ENCODE peak calls at places on chromosomes 3 and 15, in ten cellular contexts. One of them, this sample, is unnamed.

GRCh38 chr3:111087924-111088469 is 16.4 kb downstream of the NECTIN3 start:
- DNase-seq in GM20000: no peak
- DNase-seq in HL-60: no peak
- DNase-seq in body of pancreas: no peak
- DNase-seq in B cell: no peak
- DNase-seq in HS-27A: no peak
- DNase-seq in endothelial cell: no peak
- DNase-seq in aorta: no peak
- DNase-seq in HFF-Myc: no peak
- DNase-seq in progenitor cell of endocrine pancreas: no peak
- DNase-seq in this sample: no peak

GRCh38 chr3:17969244-17969643 is 226.8 kb upstream of the TBC1D5 start:
- DNase-seq in endothelial cell: no peak
- DNase-seq in B cell: no peak
- DNase-seq in GM20000: no peak
- DNase-seq in HS-27A: no peak
- DNase-seq in body of pancreas: no peak
- DNase-seq in HFF-Myc: no peak
- DNase-seq in aorta: no peak
- DNase-seq in progenitor cell of endocrine pancreas: no peak
- DNase-seq in HL-60: no peak
- DNase-seq in this sample: no peak

GRCh38 chr3:72259755-72260589 is 475.0 kb upstream of the PROK2 start:
- DNase-seq in HL-60: no peak
- DNase-seq in HFF-Myc: no peak
- DNase-seq in progenitor cell of endocrine pancreas: no peak
- DNase-seq in GM20000: peak; percentile 22
- DNase-seq in endothelial cell: no peak
- DNase-seq in aorta: no peak
- DNase-seq in body of pancreas: no peak
- DNase-seq in B cell: no peak
- DNase-seq in HS-27A: no peak
- DNase-seq in this sample: no peak

GRCh38 chr15:40266828-40267304 is 16.0 kb downstream of the ANKRD63 start:
- DNase-seq in endothelial cell: no peak
- DNase-seq in HFF-Myc: peak; percentile 88
- DNase-seq in HS-27A: peak; percentile 77
- DNase-seq in progenitor cell of endocrine pancreas: no peak
- DNase-seq in HL-60: no peak
- DNase-seq in aorta: no peak
- DNase-seq in body of pancreas: no peak
- DNase-seq in B cell: no peak
- DNase-seq in GM20000: no peak
- DNase-seq in this sample: peak; percentile 87

GRCh38 chr3:71581451-71581980 is 2.0 kb downstream of the FOXP1 start:
- DNase-seq in body of pancreas: peak; percentile 37
- DNase-seq in HS-27A: no peak
- DNase-seq in aorta: peak; percentile 82
- DNase-seq in B cell: peak; percentile 67
- DNase-seq in HL-60: peak; percentile 42
- DNase-seq in HFF-Myc: no peak
- DNase-seq in GM20000: peak; percentile 21
- DNase-seq in endothelial cell: peak; percentile 41
- DNase-seq in progenitor cell of endocrine pancreas: peak; percentile 16
- DNase-seq in this sample: no peak

GRCh38 chr15:29726553-29726952 is 95.7 kb downstream of the TJP1 start:
- DNase-seq in aorta: no peak
- DNase-seq in progenitor cell of endocrine pancreas: no peak
- DNase-seq in GM20000: no peak
- DNase-seq in endothelial cell: no peak
- DNase-seq in HFF-Myc: no peak
- DNase-seq in body of pancreas: no peak
- DNase-seq in HL-60: no peak
- DNase-seq in HS-27A: no peak
- DNase-seq in B cell: no peak
- DNase-seq in this sample: no peak

GRCh38 chr3:13598926-13599886 is 50.3 kb downstream of the FBLN2 start:
- DNase-seq in HL-60: no peak
- DNase-seq in HS-27A: peak; percentile 53
- DNase-seq in body of pancreas: peak; percentile 75
- DNase-seq in aorta: peak; percentile 68
- DNase-seq in B cell: no peak
- DNase-seq in HFF-Myc: peak; percentile 57
- DNase-seq in GM20000: no peak
- DNase-seq in endothelial cell: no peak
- DNase-seq in progenitor cell of endocrine pancreas: no peak
- DNase-seq in this sample: no peak

GRCh38 chr3:48000212-48000611 is 16.0 kb downstream of the MAP4 start:
- DNase-seq in GM20000: no peak
- DNase-seq in endothelial cell: no peak
- DNase-seq in progenitor cell of endocrine pancreas: no peak
- DNase-seq in HFF-Myc: no peak
- DNase-seq in body of pancreas: no peak
- DNase-seq in HS-27A: no peak
- DNase-seq in B cell: no peak
- DNase-seq in HL-60: no peak
- DNase-seq in aorta: no peak
- DNase-seq in this sample: no peak

GRCh38 chr3:195259564-195260285 is 11.2 kb downstream of the XXYLT1 start:
- DNase-seq in HS-27A: no peak
- DNase-seq in HFF-Myc: peak; percentile 56
- DNase-seq in GM20000: peak; percentile 98
- DNase-seq in endothelial cell: peak; percentile 96
- DNase-seq in HL-60: peak; percentile 96
- DNase-seq in progenitor cell of endocrine pancreas: peak; percentile 80
- DNase-seq in body of pancreas: peak; percentile 75
- DNase-seq in B cell: peak; percentile 96
- DNase-seq in aorta: peak; percentile 94
- DNase-seq in this sample: peak; percentile 96

GRCh38 chr15:43792761-43793493 is 807 bp downstream of the SERF2 start:
- DNase-seq in HFF-Myc: no peak
- DNase-seq in endothelial cell: peak; percentile 13
- DNase-seq in HS-27A: no peak
- DNase-seq in body of pancreas: peak; percentile 33
- DNase-seq in HL-60: peak; percentile 31
- DNase-seq in GM20000: no peak
- DNase-seq in B cell: no peak
- DNase-seq in aorta: peak; percentile 77
- DNase-seq in progenitor cell of endocrine pancreas: no peak
- DNase-seq in this sample: no peak

GRCh38 chr15:78308422-78309021 is 9.1 kb upstream of the SKIC8 start:
- DNase-seq in GM20000: peak; percentile 75
- DNase-seq in endothelial cell: peak; percentile 91
- DNase-seq in B cell: no peak
- DNase-seq in aorta: no peak
- DNase-seq in HL-60: peak; percentile 72
- DNase-seq in body of pancreas: peak; percentile 46
- DNase-seq in progenitor cell of endocrine pancreas: peak; percentile 83
- DNase-seq in HFF-Myc: no peak
- DNase-seq in HS-27A: no peak
- DNase-seq in this sample: peak; percentile 39

GRCh38 chr3:108131105-108131794 is 40.4 kb upstream of the CD47 start:
- DNase-seq in progenitor cell of endocrine pancreas: no peak
- DNase-seq in endothelial cell: no peak
- DNase-seq in GM20000: no peak
- DNase-seq in HS-27A: peak; percentile 59
- DNase-seq in B cell: no peak
- DNase-seq in HFF-Myc: peak; percentile 67
- DNase-seq in body of pancreas: no peak
- DNase-seq in aorta: no peak
- DNase-seq in HL-60: no peak
- DNase-seq in this sample: peak; percentile 73

GRCh38 chr3:170564664-170565063 is 21.2 kb downstream of the SLC7A14 start:
- DNase-seq in HFF-Myc: no peak
- DNase-seq in B cell: no peak
- DNase-seq in aorta: no peak
- DNase-seq in body of pancreas: no peak
- DNase-seq in endothelial cell: no peak
- DNase-seq in progenitor cell of endocrine pancreas: no peak
- DNase-seq in HL-60: no peak
- DNase-seq in GM20000: no peak
- DNase-seq in HS-27A: no peak
- DNase-seq in this sample: no peak

GRCh38 chr3:50627407-50628051 is 10.6 kb downstream of the MAPKAPK3 start:
- DNase-seq in GM20000: no peak
- DNase-seq in HL-60: no peak
- DNase-seq in body of pancreas: no peak
- DNase-seq in progenitor cell of endocrine pancreas: no peak
- DNase-seq in B cell: no peak
- DNase-seq in endothelial cell: peak; percentile 33
- DNase-seq in HS-27A: peak; percentile 88
- DNase-seq in aorta: no peak
- DNase-seq in HFF-Myc: no peak
- DNase-seq in this sample: peak; percentile 19

GRCh38 chr3:81876826-81877225 is 115.4 kb upstream of the GBE1 start:
- DNase-seq in HFF-Myc: no peak
- DNase-seq in endothelial cell: no peak
- DNase-seq in aorta: no peak
- DNase-seq in body of pancreas: no peak
- DNase-seq in B cell: no peak
- DNase-seq in HL-60: no peak
- DNase-seq in HS-27A: no peak
- DNase-seq in GM20000: no peak
- DNase-seq in progenitor cell of endocrine pancreas: no peak
- DNase-seq in this sample: no peak

GRCh38 chr3:60933828-60934227 is 317.4 kb downstream of the FHIT start:
- DNase-seq in GM20000: no peak
- DNase-seq in B cell: no peak
- DNase-seq in HL-60: no peak
- DNase-seq in body of pancreas: no peak
- DNase-seq in aorta: no peak
- DNase-seq in endothelial cell: no peak
- DNase-seq in HFF-Myc: no peak
- DNase-seq in progenitor cell of endocrine pancreas: no peak
- DNase-seq in HS-27A: no peak
- DNase-seq in this sample: no peak

GRCh38 chr3:31444220-31445142 is 88.2 kb upstream of the STT3B start:
- DNase-seq in aorta: no peak
- DNase-seq in body of pancreas: no peak
- DNase-seq in HL-60: no peak
- DNase-seq in progenitor cell of endocrine pancreas: no peak
- DNase-seq in HS-27A: no peak
- DNase-seq in B cell: no peak
- DNase-seq in GM20000: no peak
- DNase-seq in HFF-Myc: no peak
- DNase-seq in endothelial cell: no peak
- DNase-seq in this sample: no peak